ENCODE peak calls at places on chromosomes 12 and 14, in nine cellular contexts. T is HL-60, H is fibroblast of pulmonary artery, B is IMR-90, N is adrenal gland, E is astrocyte of the spinal cord, L is fibroblast of mammary gland, S is cardiac muscle cell, R is AG04449. A is an unnamed sample.

GRCh38 chr12:29961231-29961630 is 177.5 kb upstream of the TMTC1 start:
- DNase-seq in T (no peak), H (no peak), B (peak), N (no peak), E (peak), L (peak), S (no peak), R (no peak), A (no peak)

GRCh38 chr12:587551-588322 is 75.5 kb downstream of the NINJ2 start:
- DNase-seq in T (no peak), H (no peak), B (no peak), N (no peak), E (no peak), L (no peak), S (no peak), R (no peak), A (no peak)

GRCh38 chr12:93785262-93786010 is 108.3 kb downstream of the CRADD start:
- DNase-seq in T (no peak), H (peak), B (peak), N (peak), E (peak), L (peak), S (no peak), R (no peak), A (peak)

GRCh38 chr12:2395352-2395977 is 342.7 kb downstream of the CACNA1C start:
- DNase-seq in T (peak), H (peak), B (peak), N (peak), E (peak), L (peak), S (peak), R (no peak), A (peak)

GRCh38 chr14:88729159-88729558 is 63.6 kb downstream of the EML5 start:
- DNase-seq in T (no peak), H (no peak), B (peak), N (peak), E (no peak), L (no peak), S (no peak), R (no peak), A (peak)

GRCh38 chr14:58907803-58908202 is 270.0 kb downstream of the DACT1 start:
- DNase-seq in T (no peak), H (no peak), B (peak), N (no peak), E (peak), L (no peak), S (no peak), R (no peak), A (no peak)

GRCh38 chr14:70856851-70857498 is 47.7 kb upstream of the MAP3K9 start:
- DNase-seq in T (no peak), H (peak), B (peak), N (no peak), E (peak), L (peak), S (no peak), R (peak), A (peak)

GRCh38 chr14:104697317-104697703 is 7.9 kb downstream of the INF2 start:
- DNase-seq in T (no peak), H (no peak), B (no peak), N (no peak), E (no peak), L (no peak), S (no peak), R (no peak), A (no peak)

GRCh38 chr12:47818701-47819543 is 781 bp downstream of the HDAC7 start:
- DNase-seq in T (no peak), H (peak), B (no peak), N (peak), E (no peak), L (no peak), S (peak), R (no peak), A (peak)

GRCh38 chr14:49769171-49769570 is 1.2 kb downstream of the KLHDC2 start:
- DNase-seq in T (no peak), H (peak), B (peak), N (no peak), E (peak), L (peak), S (no peak), R (no peak), A (peak)

GRCh38 chr14:68675233-68675577 is 117.7 kb downstream of the ZFP36L1 start:
- DNase-seq in T (no peak), H (no peak), B (peak), N (no peak), E (no peak), L (peak), S (no peak), R (no peak), A (peak)

GRCh38 chr14:61934385-61934784 is 172.2 kb downstream of the SNAPC1 start:
- DNase-seq in T (no peak), H (peak), B (peak), N (no peak), E (peak), L (peak), S (no peak), R (peak), A (peak)

GRCh38 chr12:7959278-7960063 is 23.5 kb upstream of the SLC2A3 start:
- DNase-seq in T (peak), H (peak), B (no peak), N (no peak), E (peak), L (peak), S (peak), R (no peak), A (no peak)

GRCh38 chr12:116122639-116123038 is 154.9 kb downstream of the MED13L start:
- DNase-seq in T (no peak), H (no peak), B (no peak), N (no peak), E (no peak), L (no peak), S (no peak), R (no peak), A (no peak)

GRCh38 chr12:3661028-3661427 is 91.9 kb downstream of the CRACR2A start:
- DNase-seq in T (no peak), H (no peak), B (no peak), N (no peak), E (no peak), L (no peak), S (no peak), R (no peak), A (no peak)

GRCh38 chr12:4015225-4016076 is 142.3 kb upstream of the PARP11 start:
- DNase-seq in T (no peak), H (no peak), B (no peak), N (peak), E (no peak), L (no peak), S (no peak), R (no peak), A (no peak)

GRCh38 chr12:85076688-85077430 is 40.7 kb downstream of the LRRIQ1 start:
- DNase-seq in T (no peak), H (peak), B (peak), N (no peak), E (peak), L (peak), S (peak), R (peak), A (peak)

GRCh38 chr12:5022465-5023061 is 21.1 kb upstream of the KCNA5 start:
- DNase-seq in T (no peak), H (peak), B (peak), N (peak), E (peak), L (peak), S (peak), R (no peak), A (peak)

GRCh38 chr12:76948895-76949294 is 70.1 kb upstream of the CSRP2 start:
- DNase-seq in T (no peak), H (no peak), B (no peak), N (no peak), E (no peak), L (no peak), S (no peak), R (no peak), A (no peak)

GRCh38 chr14:57492859-57493258 is 798 bp downstream of the CCDC198 start:
- DNase-seq in T (no peak), H (peak), B (peak), N (peak), E (peak), L (peak), S (no peak), R (peak), A (peak)

GRCh38 chr12:79300199-79300568 is 390.6 kb downstream of the PAWR start:
- DNase-seq in T (no peak), H (peak), B (peak), N (no peak), E (peak), L (peak), S (no peak), R (no peak), A (peak)

GRCh38 chr12:132317233-132317938 is 12.0 kb downstream of the GALNT9 start:
- DNase-seq in T (no peak), H (no peak), B (no peak), N (no peak), E (no peak), L (no peak), S (no peak), R (no peak), A (no peak)

GRCh38 chr12:104719700-104720345 is 238.3 kb downstream of the SLC41A2 start:
- DNase-seq in T (no peak), H (no peak), B (no peak), N (no peak), E (no peak), L (no peak), S (no peak), R (no peak), A (peak)

GRCh38 chr12:89960607-89961394 is 252.2 kb upstream of the ATP2B1 start:
- DNase-seq in T (no peak), H (peak), B (peak), N (no peak), E (no peak), L (peak), S (no peak), R (no peak), A (peak)

GRCh38 chr12:89965993-89966392 is 257.4 kb upstream of the ATP2B1 start:
- DNase-seq in T (no peak), H (no peak), B (no peak), N (no peak), E (no peak), L (no peak), S (no peak), R (no peak), A (no peak)

GRCh38 chr12:89960011-89960507 is 251.4 kb upstream of the ATP2B1 start:
- DNase-seq in T (no peak), H (peak), B (peak), N (no peak), E (no peak), L (peak), S (no peak), R (no peak), A (no peak)

GRCh38 chr12:89959188-89959587 is 250.6 kb upstream of the ATP2B1 start:
- DNase-seq in T (no peak), H (no peak), B (no peak), N (no peak), E (no peak), L (no peak), S (no peak), R (no peak), A (no peak)

GRCh38 chr12:89962648-89963047 is 254.0 kb upstream of the ATP2B1 start:
- DNase-seq in T (no peak), H (peak), B (no peak), N (no peak), E (no peak), L (peak), S (no peak), R (no peak), A (no peak)
- TF ChIP-seq CTCF in T (no peak), H (peak), B (no peak), N (peak), E (peak), L (peak), S (peak), R (no peak), A (no peak)

GRCh38 chr14:99729991-99730875 is 46.1 kb downstream of the CYP46A1 start:
- DNase-seq in T (peak), H (peak), B (peak), N (peak), E (peak), L (peak), S (peak), R (no peak), A (no peak)
- H3K4me3 ChIP-seq in T (peak), H (peak), B (peak), N (no peak), E (peak), L (peak), S (peak), R (peak), A (peak)

GRCh38 chr12:109713187-109713984 is at the start of gene FAM222A:
- DNase-seq in T (peak), H (peak), B (peak), N (peak), E (peak), L (peak), S (peak), R (peak), A (peak)
- TF ChIP-seq CTCF in T (no peak), H (no peak), B (no peak), N (peak), E (no peak), L (no peak), S (no peak), R (no peak), A (no peak)

GRCh38 chr14:30840086-30840779 is 34.1 kb upstream of the COCH start:
- DNase-seq in T (no peak), H (no peak), B (no peak), N (no peak), E (no peak), L (no peak), S (no peak), R (no peak), A (no peak)
- H3K4me3 ChIP-seq in T (no peak), H (no peak), B (no peak), N (no peak), E (no peak), L (no peak), S (no peak), R (no peak), A (no peak)

GRCh38 chr12:113091506-113091905 is 35.0 kb downstream of the DTX1 start:
- DNase-seq in T (no peak), H (no peak), B (no peak), N (no peak), E (no peak), L (no peak), S (no peak), R (no peak), A (no peak)

GRCh38 chr12:113090740-113091139 is 34.2 kb downstream of the DTX1 start:
- DNase-seq in T (no peak), H (no peak), B (no peak), N (peak), E (no peak), L (no peak), S (no peak), R (no peak), A (no peak)

GRCh38 chr12:113093409-113094101 is 37.0 kb downstream of the DTX1 start:
- DNase-seq in T (no peak), H (no peak), B (no peak), N (no peak), E (no peak), L (no peak), S (no peak), R (no peak), A (no peak)

GRCh38 chr12:113094738-113095137 is 38.2 kb downstream of the DTX1 start:
- DNase-seq in T (no peak), H (no peak), B (no peak), N (no peak), E (no peak), L (no peak), S (no peak), R (no peak), A (no peak)

DNA sequence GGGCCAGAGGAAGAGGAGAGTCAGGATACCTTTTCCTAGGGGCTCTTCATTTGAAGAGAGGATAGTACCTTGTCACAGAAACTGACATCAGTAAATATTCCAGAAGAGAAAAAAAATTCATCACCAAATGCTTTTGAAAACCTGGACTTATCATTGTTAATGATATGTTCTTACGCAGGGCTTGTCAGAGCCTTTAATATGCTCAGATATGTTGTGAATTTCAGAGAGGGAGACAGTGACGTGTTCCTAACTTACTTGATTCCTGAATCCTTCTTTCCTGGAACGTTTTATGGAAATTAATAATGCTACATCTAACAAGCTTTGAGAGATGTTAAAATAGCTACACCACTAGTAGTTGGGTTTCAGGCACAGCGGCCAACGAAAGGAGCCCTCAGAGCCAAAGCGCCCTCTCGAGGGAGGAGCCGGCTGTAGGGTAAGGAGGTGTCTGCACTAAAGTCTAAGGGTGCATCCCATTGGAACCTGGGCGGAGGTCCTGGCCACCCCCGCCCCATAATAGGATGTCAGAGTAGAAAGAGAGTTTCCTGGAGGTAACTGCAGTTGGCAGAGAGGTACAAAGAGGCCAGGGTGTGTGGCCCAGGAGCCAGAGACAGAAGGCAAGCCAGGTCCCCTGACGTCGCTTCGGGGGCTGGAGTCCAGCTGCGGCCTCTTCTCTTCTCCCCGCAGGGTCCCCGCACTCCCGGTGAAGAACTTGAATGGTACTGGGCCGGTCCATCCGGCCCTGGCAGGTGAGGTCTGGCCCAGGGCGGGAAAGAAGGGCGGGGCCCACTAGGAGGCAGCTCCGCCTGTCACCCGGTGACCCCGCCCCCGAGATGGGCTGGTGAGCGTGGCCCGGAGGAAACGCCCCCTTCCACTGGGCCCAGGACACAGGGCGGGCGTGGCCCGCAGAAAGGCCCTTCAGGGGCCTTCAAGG is 36.2 kb downstream of the DTX1 start:
- DNase-seq in T (no peak), H (no peak), B (no peak), N (peak), E (no peak), L (no peak), S (peak), R (no peak), A (no peak)
- TF ChIP-seq CTCF in T (peak), H (peak), B (no peak), N (no peak), E (no peak), L (no peak), S (peak), R (no peak), A (no peak)

GRCh38 chr14:32366995-32367394 is 37.9 kb downstream of the AKAP6 start:
- DNase-seq in T (no peak), H (peak), B (no peak), N (no peak), E (peak), L (peak), S (no peak), R (no peak), A (no peak)
- H3K4me3 ChIP-seq in T (no peak), H (no peak), B (no peak), N (no peak), E (no peak), L (no peak), S (no peak), R (no peak), A (no peak)

GRCh38 chr14:67191768-67192290 is 2.6 kb downstream of the GARIN2 start:
- DNase-seq in T (no peak), H (no peak), B (peak), N (no peak), E (peak), L (peak), S (no peak), R (no peak), A (no peak)
- TF ChIP-seq CTCF in T (no peak), H (no peak), B (no peak), N (no peak), E (no peak), L (no peak), S (no peak), R (no peak), A (no peak)

GRCh38 chr12:68406134-68406576 is 74.0 kb upstream of the MDM1 start:
- DNase-seq in T (peak), H (peak), B (peak), N (peak), E (peak), L (peak), S (no peak), R (no peak), A (peak)
- H3K4me3 ChIP-seq in T (no peak), H (no peak), B (no peak), N (no peak), E (no peak), L (no peak), S (no peak), R (no peak), A (no peak)

DNA sequence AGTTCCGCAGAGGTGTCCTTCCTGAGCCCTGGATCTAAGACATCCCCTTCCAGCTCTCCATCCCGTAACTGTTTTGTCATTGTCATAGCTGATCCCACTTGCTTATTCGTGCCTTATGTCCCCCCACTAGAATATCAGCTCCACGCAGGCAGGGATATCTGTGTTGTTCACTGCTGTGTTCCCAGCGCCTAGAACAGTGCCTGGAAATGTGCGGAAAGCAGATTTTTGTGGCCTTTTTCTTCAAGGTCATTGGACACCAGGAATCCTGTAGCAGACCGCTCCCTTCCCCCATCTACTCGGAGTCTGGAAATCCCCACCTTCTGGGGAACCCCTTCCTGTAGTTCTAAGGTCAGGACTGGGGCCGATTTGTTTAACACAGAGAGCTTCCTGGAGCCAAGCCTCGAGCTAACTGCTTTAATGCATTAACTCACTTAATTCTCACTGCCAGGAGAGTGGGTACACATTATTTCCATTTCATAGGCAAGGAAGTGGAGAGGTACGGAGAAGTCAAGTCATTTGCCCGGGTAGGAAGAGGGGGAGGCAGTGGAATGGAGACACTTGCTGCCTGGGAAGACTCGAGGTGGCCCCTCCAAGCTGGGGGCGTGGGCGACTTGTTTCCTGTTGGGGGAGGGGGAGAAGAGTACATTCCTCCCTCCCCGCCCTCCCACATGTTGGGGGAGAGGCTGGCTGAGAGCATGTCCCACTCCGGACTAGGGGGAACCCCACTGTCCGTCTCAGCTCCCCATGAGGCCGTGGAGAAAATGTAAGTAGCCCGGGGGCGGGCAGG is 1.2 kb upstream of the SH2B3 start:
- DNase-seq in T (no peak), H (peak), B (no peak), N (peak), E (no peak), L (no peak), S (no peak), R (no peak), A (peak)
- TF ChIP-seq CTCF in T (no peak), H (no peak), B (no peak), N (no peak), E (no peak), L (no peak), S (no peak), R (no peak), A (no peak)

A was measured in foreskin fibroblast.